ENCODE peak calls at places on chromosomes 7 and 10, in six cellular contexts. One of them, this sample, is unnamed.

GRCh38 chr7:99631311-99632109 is 14.8 kb downstream of the ZSCAN25 start:
- DNase-seq in psoas muscle: no peak
- DNase-seq in astrocyte of the cerebellum: peak
- DNase-seq in AG09309: no peak
- DNase-seq in upper lobe of right lung: no peak
- DNase-seq in naive thymus-derived CD4-positive, alpha-beta T cell: no peak
- DNase-seq in this sample: peak

GRCh38 chr10:44955408-44956070 is 4.1 kb upstream of the RASSF4 start:
- DNase-seq in naive thymus-derived CD4-positive, alpha-beta T cell: no peak
- DNase-seq in AG09309: no peak
- DNase-seq in upper lobe of right lung: no peak
- DNase-seq in psoas muscle: peak
- DNase-seq in astrocyte of the cerebellum: no peak
- DNase-seq in this sample: no peak

GRCh38 chr7:128407751-128408708 is 1.8 kb downstream of the IMPDH1 start:
- DNase-seq in upper lobe of right lung: no peak
- DNase-seq in astrocyte of the cerebellum: no peak
- DNase-seq in naive thymus-derived CD4-positive, alpha-beta T cell: no peak
- DNase-seq in psoas muscle: no peak
- DNase-seq in AG09309: no peak
- DNase-seq in this sample: no peak

GRCh38 chr7:24917510-24918239 is 62.3 kb downstream of the OSBPL3 start:
- DNase-seq in psoas muscle: no peak
- DNase-seq in upper lobe of right lung: no peak
- DNase-seq in naive thymus-derived CD4-positive, alpha-beta T cell: no peak
- DNase-seq in AG09309: peak
- DNase-seq in astrocyte of the cerebellum: peak
- DNase-seq in this sample: peak

GRCh38 chr10:43409385-43410109 is 561 bp upstream of the HNRNPF start:
- DNase-seq in naive thymus-derived CD4-positive, alpha-beta T cell: peak
- DNase-seq in astrocyte of the cerebellum: no peak
- DNase-seq in psoas muscle: peak
- DNase-seq in AG09309: no peak
- DNase-seq in upper lobe of right lung: peak
- DNase-seq in this sample: no peak

GRCh38 chr7:123797673-123798526 is 47.1 kb upstream of the HYAL4 start:
- DNase-seq in astrocyte of the cerebellum: peak
- DNase-seq in upper lobe of right lung: no peak
- DNase-seq in naive thymus-derived CD4-positive, alpha-beta T cell: no peak
- DNase-seq in AG09309: peak
- DNase-seq in psoas muscle: no peak
- DNase-seq in this sample: peak

GRCh38 chr7:44486693-44487092 is 3.8 kb downstream of the NUDCD3 start:
- DNase-seq in upper lobe of right lung: no peak
- DNase-seq in astrocyte of the cerebellum: no peak
- DNase-seq in naive thymus-derived CD4-positive, alpha-beta T cell: no peak
- DNase-seq in psoas muscle: no peak
- DNase-seq in AG09309: no peak
- DNase-seq in this sample: no peak

GRCh38 chr10:115417585-115418265 is 324.6 kb downstream of the ATRNL1 start:
- DNase-seq in upper lobe of right lung: no peak
- DNase-seq in psoas muscle: no peak
- DNase-seq in astrocyte of the cerebellum: peak
- DNase-seq in naive thymus-derived CD4-positive, alpha-beta T cell: no peak
- DNase-seq in AG09309: no peak
- DNase-seq in this sample: peak

GRCh38 chr10:100814751-100815474 is 69.5 kb downstream of the PAX2 start:
- DNase-seq in naive thymus-derived CD4-positive, alpha-beta T cell: no peak
- DNase-seq in upper lobe of right lung: peak
- DNase-seq in AG09309: no peak
- DNase-seq in astrocyte of the cerebellum: no peak
- DNase-seq in psoas muscle: no peak
- DNase-seq in this sample: no peak

GRCh38 chr7:65892832-65893231 is 20.0 kb downstream of the VKORC1L1 start:
- DNase-seq in AG09309: no peak
- DNase-seq in upper lobe of right lung: no peak
- DNase-seq in astrocyte of the cerebellum: no peak
- DNase-seq in psoas muscle: no peak
- DNase-seq in naive thymus-derived CD4-positive, alpha-beta T cell: no peak
- DNase-seq in this sample: no peak

GRCh38 chr10:97940534-97940933 is 89.9 kb downstream of the CRTAC1 start:
- DNase-seq in naive thymus-derived CD4-positive, alpha-beta T cell: no peak
- DNase-seq in astrocyte of the cerebellum: no peak
- DNase-seq in psoas muscle: no peak
- DNase-seq in AG09309: no peak
- DNase-seq in upper lobe of right lung: no peak
- DNase-seq in this sample: no peak

GRCh38 chr10:86357041-86357440 is 9.6 kb downstream of the GRID1 start:
- DNase-seq in astrocyte of the cerebellum: no peak
- DNase-seq in AG09309: no peak
- DNase-seq in psoas muscle: no peak
- DNase-seq in naive thymus-derived CD4-positive, alpha-beta T cell: no peak
- DNase-seq in upper lobe of right lung: peak
- DNase-seq in this sample: no peak

GRCh38 chr10:79400567-79401004 is 44.8 kb downstream of the ZCCHC24 start:
- DNase-seq in naive thymus-derived CD4-positive, alpha-beta T cell: no peak
- DNase-seq in AG09309: no peak
- DNase-seq in psoas muscle: peak
- DNase-seq in astrocyte of the cerebellum: no peak
- DNase-seq in upper lobe of right lung: peak
- DNase-seq in this sample: no peak

GRCh38 chr10:122347162-122347561 is 27.3 kb upstream of the PLEKHA1 start:
- DNase-seq in AG09309: no peak
- DNase-seq in naive thymus-derived CD4-positive, alpha-beta T cell: no peak
- DNase-seq in upper lobe of right lung: no peak
- DNase-seq in astrocyte of the cerebellum: no peak
- DNase-seq in psoas muscle: no peak
- DNase-seq in this sample: no peak

GRCh38 chr10:14296081-14296709 is 34.5 kb downstream of the FRMD4A start:
- DNase-seq in astrocyte of the cerebellum: no peak
- DNase-seq in AG09309: no peak
- DNase-seq in naive thymus-derived CD4-positive, alpha-beta T cell: no peak
- DNase-seq in psoas muscle: no peak
- DNase-seq in upper lobe of right lung: no peak
- DNase-seq in this sample: no peak

GRCh38 chr10:59465089-59465488 is 102.7 kb upstream of the FAM13C start:
- DNase-seq in upper lobe of right lung: no peak
- DNase-seq in psoas muscle: no peak
- DNase-seq in naive thymus-derived CD4-positive, alpha-beta T cell: no peak
- DNase-seq in AG09309: peak
- DNase-seq in astrocyte of the cerebellum: peak
- DNase-seq in this sample: peak

GRCh38 chr10:77586719-77587423 is 50.7 kb downstream of the KCNMA1 start:
- DNase-seq in naive thymus-derived CD4-positive, alpha-beta T cell: no peak
- DNase-seq in psoas muscle: peak
- DNase-seq in AG09309: peak
- DNase-seq in astrocyte of the cerebellum: peak
- DNase-seq in upper lobe of right lung: no peak
- DNase-seq in this sample: peak

DNA sequence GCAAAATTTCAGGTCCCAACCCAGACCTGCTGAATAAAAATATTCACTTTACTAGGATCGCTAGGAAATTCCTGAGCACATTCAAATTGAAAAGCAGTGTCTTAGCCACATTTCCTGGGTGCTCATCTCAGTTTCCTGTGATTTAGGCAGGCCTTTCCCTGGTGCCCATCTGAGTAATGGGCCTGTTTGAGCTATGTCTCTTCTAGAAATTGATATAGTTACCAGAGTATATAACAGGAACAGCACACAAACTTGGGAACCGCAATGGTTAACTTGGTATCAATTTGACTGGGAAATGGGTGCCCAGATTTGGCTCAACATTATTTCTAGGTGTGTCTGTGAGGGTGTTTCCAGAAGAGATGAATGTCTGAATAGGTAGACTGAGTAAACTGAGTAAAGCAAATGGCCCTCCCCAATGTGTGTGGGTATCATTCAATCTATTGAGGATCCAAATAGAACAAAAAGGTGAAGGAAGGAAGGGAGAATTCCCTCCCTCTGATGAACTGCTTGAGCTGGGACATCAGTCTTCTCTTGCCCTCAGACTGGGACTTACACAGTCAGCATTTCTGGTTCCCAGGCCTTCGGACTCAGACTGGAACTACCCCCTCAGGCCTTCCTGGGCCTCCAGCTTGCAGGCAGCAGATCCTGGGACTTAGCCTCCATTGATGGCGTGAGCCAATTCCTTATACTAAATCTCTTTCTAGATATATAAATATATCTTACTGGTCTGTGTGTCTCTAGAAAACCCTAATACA is 99.1 kb downstream of the CCDC71L start:
- DNase-seq in astrocyte of the cerebellum: no peak
- DNase-seq in psoas muscle: no peak
- DNase-seq in AG09309: no peak
- DNase-seq in upper lobe of right lung: no peak
- DNase-seq in naive thymus-derived CD4-positive, alpha-beta T cell: no peak
- DNase-seq in this sample: no peak
- H3K4me3 ChIP-seq in astrocyte of the cerebellum: no peak
- H3K4me3 ChIP-seq in psoas muscle: no peak
- H3K4me3 ChIP-seq in AG09309: no peak
- H3K4me3 ChIP-seq in upper lobe of right lung: no peak
- H3K4me3 ChIP-seq in naive thymus-derived CD4-positive, alpha-beta T cell: no peak
- H3K4me3 ChIP-seq in this sample: no peak

GRCh38 chr7:151252961-151253691 is 4.6 kb upstream of the SMARCD3 start:
- DNase-seq in AG09309: no peak
- DNase-seq in astrocyte of the cerebellum: no peak
- DNase-seq in psoas muscle: no peak
- DNase-seq in upper lobe of right lung: no peak
- DNase-seq in naive thymus-derived CD4-positive, alpha-beta T cell: no peak
- DNase-seq in this sample: no peak
- H3K4me3 ChIP-seq in AG09309: no peak
- H3K4me3 ChIP-seq in astrocyte of the cerebellum: peak
- H3K4me3 ChIP-seq in psoas muscle: peak
- H3K4me3 ChIP-seq in upper lobe of right lung: no peak
- H3K4me3 ChIP-seq in naive thymus-derived CD4-positive, alpha-beta T cell: no peak
- H3K4me3 ChIP-seq in this sample: peak

DNA sequence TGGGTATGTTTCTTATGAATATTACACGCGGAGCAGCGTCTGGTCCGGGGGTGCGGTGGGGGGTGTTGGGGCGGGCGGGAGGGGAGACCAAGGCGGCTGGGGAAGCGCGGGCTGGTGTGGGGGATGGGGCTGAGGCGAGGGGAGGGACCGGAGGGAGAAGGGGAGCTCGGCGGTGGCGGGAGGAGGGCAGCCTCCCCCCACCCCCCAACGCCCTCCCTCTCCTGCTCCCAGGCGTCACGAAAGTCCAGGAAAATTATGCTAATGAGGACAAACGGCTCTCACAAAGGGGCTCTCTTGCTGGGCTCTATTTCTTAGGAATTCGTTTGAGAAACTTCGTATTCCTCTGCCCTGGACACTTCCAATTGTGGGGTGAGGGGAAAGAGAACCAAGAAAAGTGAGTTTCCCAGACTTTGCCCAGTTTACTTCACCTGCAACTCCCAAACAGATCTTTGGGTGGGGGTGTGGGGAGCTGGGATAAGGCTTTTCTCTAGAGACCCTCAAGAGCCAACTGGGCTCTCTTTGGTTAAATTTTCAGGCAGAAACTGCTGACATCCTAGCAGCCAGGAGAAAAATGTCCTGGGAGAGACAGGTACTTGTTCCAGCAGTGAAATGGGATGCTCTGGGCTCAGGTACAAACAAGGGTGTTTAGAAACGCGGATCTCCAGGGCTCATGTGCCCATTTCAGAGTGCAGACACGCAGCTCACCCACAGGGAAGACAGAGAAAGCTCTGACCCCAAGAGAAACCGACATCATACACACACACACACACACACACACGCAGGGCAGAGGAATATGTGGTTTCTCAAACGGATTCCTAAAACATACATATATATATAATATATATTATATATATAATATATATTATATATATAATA is 11.7 kb upstream of the HOXA2 start:
- DNase-seq in astrocyte of the cerebellum: no peak
- DNase-seq in AG09309: no peak
- DNase-seq in naive thymus-derived CD4-positive, alpha-beta T cell: no peak
- DNase-seq in upper lobe of right lung: no peak
- DNase-seq in psoas muscle: peak
- DNase-seq in this sample: no peak
- H3K4me3 ChIP-seq in astrocyte of the cerebellum: peak
- H3K4me3 ChIP-seq in AG09309: no peak
- H3K4me3 ChIP-seq in naive thymus-derived CD4-positive, alpha-beta T cell: no peak
- H3K4me3 ChIP-seq in upper lobe of right lung: peak
- H3K4me3 ChIP-seq in psoas muscle: peak
- H3K4me3 ChIP-seq in this sample: peak

DNA sequence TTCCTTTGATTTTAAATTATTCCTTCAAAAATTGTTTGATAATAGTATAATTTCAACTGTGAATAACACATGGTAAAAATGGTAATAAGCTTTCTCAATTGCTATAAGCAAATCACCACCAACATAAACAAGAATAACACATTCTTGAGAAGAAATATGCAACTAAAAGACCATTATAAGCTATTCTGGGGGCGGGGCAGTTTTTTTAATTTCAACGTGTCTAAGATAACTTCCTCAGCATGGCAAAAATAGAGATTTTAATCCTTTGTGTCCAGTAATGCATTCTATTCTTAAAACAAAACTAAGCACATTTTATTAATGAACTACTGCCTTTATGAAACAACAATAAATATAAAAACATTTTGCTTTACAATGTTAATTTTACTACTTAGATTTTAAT is 1.5 kb downstream of the DNAJC12 start:
- DNase-seq in psoas muscle: no peak
- DNase-seq in naive thymus-derived CD4-positive, alpha-beta T cell: no peak
- DNase-seq in AG09309: no peak
- DNase-seq in astrocyte of the cerebellum: no peak
- DNase-seq in upper lobe of right lung: no peak
- DNase-seq in this sample: no peak
- H3K4me3 ChIP-seq in psoas muscle: peak
- H3K4me3 ChIP-seq in naive thymus-derived CD4-positive, alpha-beta T cell: no peak
- H3K4me3 ChIP-seq in AG09309: no peak
- H3K4me3 ChIP-seq in astrocyte of the cerebellum: no peak
- H3K4me3 ChIP-seq in upper lobe of right lung: no peak
- H3K4me3 ChIP-seq in this sample: no peak

GRCh38 chr10:88433551-88434186 is 149.4 kb downstream of the RNLS start:
- DNase-seq in naive thymus-derived CD4-positive, alpha-beta T cell: no peak
- DNase-seq in AG09309: no peak
- DNase-seq in astrocyte of the cerebellum: no peak
- DNase-seq in upper lobe of right lung: no peak
- DNase-seq in psoas muscle: no peak
- DNase-seq in this sample: no peak
- H3K4me3 ChIP-seq in naive thymus-derived CD4-positive, alpha-beta T cell: no peak
- H3K4me3 ChIP-seq in AG09309: no peak
- H3K4me3 ChIP-seq in astrocyte of the cerebellum: no peak
- H3K4me3 ChIP-seq in upper lobe of right lung: no peak
- H3K4me3 ChIP-seq in psoas muscle: no peak
- H3K4me3 ChIP-seq in this sample: no peak

GRCh38 chr7:45923818-45924217 is 2.7 kb upstream of the IGFBP3 start:
- DNase-seq in upper lobe of right lung: no peak
- DNase-seq in naive thymus-derived CD4-positive, alpha-beta T cell: no peak
- DNase-seq in astrocyte of the cerebellum: no peak
- DNase-seq in psoas muscle: no peak
- DNase-seq in AG09309: no peak
- DNase-seq in this sample: no peak

GRCh38 chr7:45921699-45922519 is 837 bp upstream of the IGFBP3 start:
- DNase-seq in astrocyte of the cerebellum: peak
- DNase-seq in upper lobe of right lung: no peak
- DNase-seq in psoas muscle: peak
- DNase-seq in AG09309: no peak
- DNase-seq in naive thymus-derived CD4-positive, alpha-beta T cell: no peak
- DNase-seq in this sample: no peak

GRCh38 chr7:45921381-45921698 is 268 bp upstream of the IGFBP3 start:
- DNase-seq in astrocyte of the cerebellum: no peak
- DNase-seq in AG09309: no peak
- DNase-seq in psoas muscle: no peak
- DNase-seq in upper lobe of right lung: no peak
- DNase-seq in naive thymus-derived CD4-positive, alpha-beta T cell: no peak
- DNase-seq in this sample: no peak

GRCh38 chr7:45923290-45923689 is 2.2 kb upstream of the IGFBP3 start:
- DNase-seq in naive thymus-derived CD4-positive, alpha-beta T cell: no peak
- DNase-seq in AG09309: no peak
- DNase-seq in psoas muscle: peak
- DNase-seq in upper lobe of right lung: peak
- DNase-seq in astrocyte of the cerebellum: peak
- DNase-seq in this sample: no peak

GRCh38 chr7:45922810-45923209 is 1.7 kb upstream of the IGFBP3 start:
- DNase-seq in psoas muscle: no peak
- DNase-seq in naive thymus-derived CD4-positive, alpha-beta T cell: no peak
- DNase-seq in AG09309: no peak
- DNase-seq in astrocyte of the cerebellum: no peak
- DNase-seq in upper lobe of right lung: no peak
- DNase-seq in this sample: no peak
- H3K4me3 ChIP-seq in psoas muscle: peak
- H3K4me3 ChIP-seq in naive thymus-derived CD4-positive, alpha-beta T cell: peak
- H3K4me3 ChIP-seq in AG09309: peak
- H3K4me3 ChIP-seq in astrocyte of the cerebellum: peak
- H3K4me3 ChIP-seq in upper lobe of right lung: peak
- H3K4me3 ChIP-seq in this sample: peak